ENCODE peak calls at places on chromosomes 7 and 10, in six cellular contexts. Z is fibroblast of mammary gland, I is body of pancreas, D is Caco-2, A is Panc1, C is WERI-Rb-1. P is an unnamed sample.

GRCh38 chr10:87816842-87817178 is 1.2 kb downstream of the ATAD1 start:
- DNase-seq in A (no peak), Z (peak), D (no peak), C (no peak), I (no peak), P (no peak)

GRCh38 chr10:34539533-34540315 is 275.4 kb downstream of the PARD3 start:
- DNase-seq in D (no peak), Z (peak), I (peak), C (no peak), A (no peak), P (no peak)

GRCh38 chr7:36979810-36980248 is 255.5 kb upstream of the AOAH start:
- DNase-seq in I (peak), A (no peak), C (no peak), Z (no peak), D (no peak), P (no peak)

GRCh38 chr10:36766921-36767320 is 358.5 kb upstream of the ANKRD30A start:
- DNase-seq in I (no peak), A (no peak), Z (no peak), D (no peak), C (no peak), P (no peak)

GRCh38 chr7:18866359-18867036 is 250.9 kb downstream of the TWIST1 start:
- DNase-seq in I (peak), Z (peak), D (no peak), A (peak), C (no peak), P (peak)

GRCh38 chr7:98387136-98387535 is 13.8 kb downstream of the BAIAP2L1 start:
- DNase-seq in I (no peak), D (no peak), A (no peak), C (no peak), Z (no peak), P (no peak)

GRCh38 chr7:71488308-71488707 is 356.4 kb downstream of the GALNT17 start:
- DNase-seq in Z (peak), C (no peak), I (no peak), D (no peak), A (no peak), P (no peak)

GRCh38 chr10:71613303-71613777 is 106.2 kb downstream of the C10orf105 start:
- DNase-seq in Z (peak), D (no peak), I (no peak), A (no peak), C (no peak), P (peak)

GRCh38 chr7:3039787-3040186 is 3.9 kb downstream of the CARD11 start:
- DNase-seq in I (no peak), A (no peak), Z (no peak), D (no peak), C (no peak), P (no peak)

GRCh38 chr7:876972-877311 is 588 bp downstream of the GET4 start:
- DNase-seq in A (no peak), Z (no peak), C (peak), I (no peak), D (no peak), P (no peak)

GRCh38 chr10:42864575-42864974 is 82.0 kb downstream of the BMS1 start:
- DNase-seq in D (peak), C (no peak), Z (peak), I (peak), A (no peak), P (peak)

GRCh38 chr10:97444212-97444611 is 1.6 kb downstream of the EXOSC1 start:
- DNase-seq in A (no peak), I (no peak), D (no peak), Z (no peak), C (no peak), P (no peak)

GRCh38 chr10:14025790-14026189 is 304.9 kb downstream of the FRMD4A start:
- DNase-seq in D (no peak), I (no peak), A (no peak), Z (no peak), C (no peak), P (no peak)

GRCh38 chr7:74365320-74366022 is 76.3 kb downstream of the CLIP2 start:
- DNase-seq in Z (peak), C (peak), I (no peak), A (no peak), D (peak), P (no peak)

GRCh38 chr7:39838326-39838725 is 111.7 kb upstream of the CDK13 start:
- DNase-seq in I (peak), C (no peak), D (no peak), Z (peak), A (no peak), P (peak)

GRCh38 chr7:46566375-46566774 is 645.3 kb upstream of the IGFBP3 start:
- DNase-seq in Z (peak), I (no peak), D (no peak), A (no peak), C (no peak), P (no peak)

GRCh38 chr7:5350174-5350463 is 67.4 kb downstream of the SLC29A4 start:
- DNase-seq in I (no peak), A (no peak), Z (no peak), D (no peak), C (no peak), P (no peak)

GRCh38 chr10:78170026-78170475 is 136.4 kb downstream of the RPS24 start:
- DNase-seq in A (no peak), C (no peak), I (no peak), D (no peak), Z (peak), P (no peak)

GRCh38 chr10:78763651-78764395 is 304.9 kb upstream of the ZMIZ1 start:
- DNase-seq in Z (no peak), I (no peak), D (no peak), A (no peak), C (no peak), P (no peak)

GRCh38 chr7:16098058-16098457 is 323.3 kb downstream of the CRPPA start:
- DNase-seq in A (no peak), Z (no peak), C (no peak), I (no peak), D (peak), P (no peak)

GRCh38 chr10:129771024-129771423 is 193.1 kb downstream of the EBF3 start:
- DNase-seq in Z (no peak), I (no peak), D (no peak), A (no peak), C (no peak), P (no peak)

GRCh38 chr7:106618480-106618879 is 42.5 kb downstream of the CCDC71L start:
- DNase-seq in D (no peak), Z (peak), I (peak), A (no peak), C (no peak), P (no peak)

GRCh38 chr10:34861293-34862004 is 46.4 kb upstream of the PARD3 start:
- DNase-seq in D (peak), I (peak), Z (no peak), C (no peak), A (no peak), P (no peak)

GRCh38 chr7:82624965-82625364 is 181.4 kb upstream of the CACNA2D1 start:
- DNase-seq in Z (no peak), D (no peak), A (no peak), I (no peak), C (no peak), P (no peak)

GRCh38 chr7:82624337-82624736 is 180.8 kb upstream of the CACNA2D1 start:
- DNase-seq in D (no peak), I (no peak), A (no peak), Z (peak), C (no peak), P (no peak)

GRCh38 chr7:82629583-82629982 is 186.0 kb upstream of the CACNA2D1 start:
- DNase-seq in Z (peak), I (no peak), D (no peak), C (no peak), A (no peak), P (no peak)

GRCh38 chr7:82623812-82624211 is 180.2 kb upstream of the CACNA2D1 start:
- DNase-seq in D (no peak), I (no peak), C (no peak), Z (peak), A (no peak), P (no peak)

GRCh38 chr7:82625377-82625776 is 181.8 kb upstream of the CACNA2D1 start:
- DNase-seq in D (no peak), A (no peak), I (no peak), Z (peak), C (no peak), P (no peak)
- TF ChIP-seq CTCF in D (no peak), A (peak), I (no peak), Z (peak), C (no peak), P (no peak)

DNA sequence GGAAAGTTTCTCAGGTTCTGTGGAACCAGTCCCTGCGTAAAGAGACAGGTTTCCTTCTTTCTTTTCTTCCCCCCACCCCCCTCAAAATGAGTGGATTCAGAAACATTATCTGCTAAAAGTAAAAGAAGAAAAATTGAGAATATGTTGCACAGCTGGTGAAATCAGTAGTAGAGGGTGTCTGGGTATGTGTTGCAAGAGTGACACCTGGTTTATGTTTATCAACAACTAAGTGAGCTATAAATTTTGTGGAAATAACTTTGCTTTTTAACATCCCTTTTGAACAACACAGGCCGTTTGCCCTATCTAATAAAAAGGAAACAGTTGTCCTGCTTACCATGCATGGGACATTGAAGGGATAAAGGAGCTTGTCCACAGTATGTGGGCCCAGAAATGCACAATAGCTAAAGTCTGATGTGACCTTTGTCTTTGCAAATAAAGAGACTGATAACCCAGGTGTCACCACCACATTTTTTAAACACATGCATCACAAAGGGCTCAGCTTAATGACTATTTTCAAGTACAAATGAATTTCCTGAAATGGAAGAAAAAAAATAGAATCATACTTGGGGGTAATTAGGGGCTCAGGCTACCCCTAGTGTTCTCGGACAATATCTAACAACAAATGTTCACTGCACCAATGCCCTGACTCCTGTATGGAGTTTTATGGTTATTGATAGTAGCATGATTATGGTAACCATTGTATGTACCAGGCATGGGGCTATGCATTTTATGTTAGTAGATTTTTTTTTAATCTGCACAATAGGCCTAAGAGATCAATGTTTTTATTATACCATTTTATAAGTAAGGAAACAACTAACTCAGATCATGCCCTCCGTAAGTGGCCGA is 221.7 kb upstream of the TCF7L2 start:
- DNase-seq in D (peak), I (no peak), Z (no peak), A (no peak), C (no peak), P (no peak)
- TF ChIP-seq CTCF in D (no peak), I (no peak), Z (no peak), A (no peak), C (no peak), P (no peak)

GRCh38 chr10:121326905-121327304 is 271.3 kb downstream of the FGFR2 start:
- DNase-seq in I (no peak), C (no peak), D (no peak), Z (no peak), A (no peak), P (no peak)

GRCh38 chr10:121324678-121325213 is 273.5 kb downstream of the FGFR2 start:
- DNase-seq in I (no peak), Z (no peak), C (no peak), D (peak), A (no peak), P (peak)

GRCh38 chr10:121327727-121328126 is 270.5 kb downstream of the FGFR2 start:
- DNase-seq in Z (no peak), D (no peak), C (no peak), A (no peak), I (no peak), P (no peak)

GRCh38 chr10:121323448-121323847 is 274.8 kb downstream of the FGFR2 start:
- DNase-seq in A (no peak), Z (no peak), C (no peak), D (no peak), I (no peak), P (no peak)

GRCh38 chr10:121325490-121326231 is 272.6 kb downstream of the FGFR2 start:
- DNase-seq in C (no peak), I (no peak), D (no peak), A (no peak), Z (no peak), P (no peak)
- TF ChIP-seq CTCF in C (no peak), I (no peak), D (no peak), A (no peak), Z (no peak), P (no peak)

GRCh38 chr10:132885451-132886210 is 56.7 kb downstream of the CFAP46 start:
- DNase-seq in A (no peak), C (no peak), I (no peak), D (no peak), Z (no peak), P (no peak)

GRCh38 chr10:132884691-132885271 is 57.6 kb downstream of the CFAP46 start:
- DNase-seq in C (no peak), I (no peak), D (no peak), A (no peak), Z (no peak), P (no peak)

GRCh38 chr10:132884041-132884440 is 58.3 kb downstream of the CFAP46 start:
- DNase-seq in A (no peak), D (no peak), C (no peak), Z (no peak), I (no peak), P (no peak)

GRCh38 chr10:132889091-132889490 is 53.3 kb downstream of the CFAP46 start:
- DNase-seq in C (no peak), Z (no peak), I (no peak), A (no peak), D (no peak), P (no peak)

GRCh38 chr10:132886211-132887099 is 55.9 kb downstream of the CFAP46 start:
- DNase-seq in D (peak), A (no peak), Z (no peak), I (no peak), C (no peak), P (peak)
- TF ChIP-seq CTCF in D (no peak), A (peak), Z (no peak), I (no peak), C (no peak), P (no peak)

DNA sequence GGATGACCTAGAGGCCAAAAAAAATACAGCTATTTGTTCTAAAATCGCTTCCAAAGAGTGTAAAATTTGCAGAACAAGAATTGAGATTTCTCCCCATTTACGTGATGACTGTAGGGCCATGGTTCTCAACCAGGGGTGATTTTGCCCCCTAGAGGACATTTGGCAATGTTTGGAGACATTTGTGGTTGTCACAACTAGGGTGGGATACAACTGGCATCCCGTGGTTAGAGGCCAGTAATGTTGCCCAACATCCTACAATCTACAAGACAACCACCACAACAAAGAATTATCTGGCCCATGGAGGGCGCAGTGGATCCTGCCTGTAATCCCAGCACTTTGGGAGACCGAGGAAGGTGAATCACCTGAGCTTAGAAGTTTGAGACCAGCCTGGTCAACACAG is 22.8 kb upstream of the MALSU1 start:
- DNase-seq in Z (no peak), I (no peak), A (no peak), C (no peak), D (peak), P (peak)
- TF ChIP-seq CTCF in Z (peak), I (peak), A (peak), C (no peak), D (peak), P (peak)

GRCh38 chr10:123154092-123154942 is at the start of gene BUB3:
- DNase-seq in D (peak), Z (peak), A (peak), C (peak), I (peak), P (peak)
- TF ChIP-seq CTCF in D (no peak), Z (no peak), A (no peak), C (no peak), I (peak), P (no peak)

P was measured in Calu3.